ENCODE peak calls at places on chromosomes 16 and 17, in six cellular contexts. N is tibial artery; A is CD8-positive, alpha-beta memory T cell; M is CD4-positive, CD25-positive, alpha-beta regulatory T cell; H is stimulated activated CD4-positive, alpha-beta T cell treated with anti-CD3 and anti-CD28 coated beads, Interleukin-12 subunit alpha, Interleukin-12 subunit beta, amount 100 ng/mL, for 24 hours; L is nephron progenitor cell. Z is an unnamed sample.

GRCh38 chr17:13962716-13963115 is 106.6 kb upstream of the COX10 start:
- DNase-seq in M (no peak), H (no peak), L (no peak), N (no peak), A (no peak), Z (no peak)

GRCh38 chr16:48487287-48487686 is 102.1 kb upstream of the SIAH1 start:
- DNase-seq in H (no peak), N (no peak), A (no peak), M (no peak), L (no peak), Z (no peak)

GRCh38 chr17:56737741-56738161 is 96.0 kb downstream of the C17orf67 start:
- DNase-seq in M (no peak), H (no peak), L (peak; percentile 16), N (no peak), A (no peak), Z (no peak)

GRCh38 chr17:78653382-78653781 is 76.2 kb upstream of the DNAH17 start:
- DNase-seq in H (no peak), M (no peak), A (no peak), L (no peak), N (no peak), Z (no peak)

GRCh38 chr16:12750554-12750918 is 53.2 kb downstream of the CPPED1 start:
- DNase-seq in M (no peak), H (no peak), A (no peak), L (no peak), N (no peak), Z (no peak)

GRCh38 chr16:2530629-2531318 is 434 bp downstream of the CEMP1 start:
- DNase-seq in N (no peak), H (no peak), L (no peak), A (no peak), M (no peak), Z (no peak)

GRCh38 chr16:88680554-88681083 is 5.7 kb downstream of the SNAI3 start:
- DNase-seq in L (no peak), M (no peak), N (no peak), H (no peak), A (no peak), Z (no peak)

GRCh38 chr17:40369923-40370322 is 5.4 kb upstream of the GJD3 start:
- DNase-seq in M (no peak), A (no peak), N (no peak), H (no peak), L (no peak), Z (no peak)

GRCh38 chr16:11708421-11708820 is 34.2 kb downstream of the TXNDC11 start:
- DNase-seq in H (no peak), L (no peak), A (no peak), M (no peak), N (no peak), Z (no peak)

GRCh38 chr17:8264320-8264719 is 15.2 kb downstream of the PFAS start:
- DNase-seq in M (no peak), H (no peak), A (no peak), L (no peak), N (no peak), Z (no peak)

GRCh38 chr17:1312261-1312870 is 32.9 kb downstream of the TRARG1 start:
- DNase-seq in A (no peak), H (no peak), L (peak; percentile 69), N (no peak), M (no peak), Z (peak; percentile 84)

GRCh38 chr17:75013077-75013391 is 564 bp downstream of the MRPL58 start:
- DNase-seq in M (no peak), H (no peak), N (no peak), A (no peak), L (no peak), Z (no peak)

GRCh38 chr16:50680907-50681885 is at the start of gene SNX20:
- DNase-seq in N (peak; percentile 67), H (no peak), M (peak; percentile 65), L (no peak), A (peak; percentile 71), Z (no peak)

GRCh38 chr17:40664582-40665333 is at the start of gene KRT222:
- DNase-seq in L (peak; percentile 13), A (no peak), H (no peak), M (no peak), N (no peak), Z (peak; percentile 38)

GRCh38 chr16:90011908-90012501 is 7.3 kb downstream of the DBNDD1 start:
- DNase-seq in H (no peak), M (no peak), A (no peak), N (no peak), L (no peak), Z (no peak)

GRCh38 chr16:896261-897199 is 74.3 kb downstream of the LMF1 start:
- DNase-seq in M (no peak), L (no peak), H (no peak), N (no peak), A (no peak), Z (no peak)

GRCh38 chr16:75593825-75594820 is 27.9 kb downstream of the GABARAPL2 start:
- DNase-seq in N (peak; percentile 39), H (no peak), A (no peak), M (no peak), L (no peak), Z (no peak)

GRCh38 chr17:42135151-42135550 is 12.5 kb downstream of the HSPB9 start:
- DNase-seq in N (no peak), H (no peak), L (no peak), M (no peak), A (no peak), Z (no peak)

GRCh38 chr17:44774271-44775135 is 15.7 kb downstream of the ADAM11 start:
- DNase-seq in H (peak; percentile 76), N (peak; percentile 90), M (peak; percentile 76), A (peak; percentile 74), L (peak; percentile 99), Z (peak; percentile 96)

GRCh38 chr17:54859187-54859586 is 41.5 kb upstream of the TOM1L1 start:
- DNase-seq in M (no peak), H (no peak), L (no peak), N (no peak), A (no peak), Z (no peak)

GRCh38 chr16:69404275-69404805 is 18.5 kb upstream of the TERF2 start:
- DNase-seq in N (no peak), A (no peak), L (peak; percentile 31), M (no peak), H (no peak), Z (peak; percentile 31)

GRCh38 chr16:56284521-56284920 is 93.2 kb downstream of the GNAO1 start:
- DNase-seq in M (no peak), N (no peak), A (no peak), H (no peak), L (no peak), Z (no peak)

GRCh38 chr17:40563371-40564052 is 1.8 kb downstream of the CCR7 start:
- DNase-seq in M (peak; percentile 35), H (no peak), A (peak; percentile 41), L (no peak), N (peak; percentile 53), Z (no peak)